ENCODE peak calls at places on chromosomes 16 and 17, in six cellular contexts. One of them, this sample, is unnamed.

GRCh38 chr17:74686761-74687160 is 26.0 kb downstream of the CD300LF start:
- DNase-seq in tibial nerve: no peak
- DNase-seq in HCT116: no peak
- DNase-seq in A549: peak; percentile 29
- DNase-seq in esophagus squamous epithelium: no peak
- DNase-seq in adrenal gland: no peak
- DNase-seq in this sample: no peak

GRCh38 chr17:16106161-16106891 is 106.7 kb downstream of the TTC19 start:
- DNase-seq in tibial nerve: no peak
- DNase-seq in HCT116: no peak
- DNase-seq in A549: no peak
- DNase-seq in esophagus squamous epithelium: no peak
- DNase-seq in adrenal gland: no peak
- DNase-seq in this sample: peak; percentile 83

GRCh38 chr16:51392651-51393187 is 241.6 kb upstream of the SALL1 start:
- DNase-seq in tibial nerve: peak; percentile 37
- DNase-seq in HCT116: no peak
- DNase-seq in A549: no peak
- DNase-seq in esophagus squamous epithelium: no peak
- DNase-seq in adrenal gland: no peak
- DNase-seq in this sample: no peak

GRCh38 chr16:82960923-82961322 is 334.2 kb downstream of the CDH13 start:
- DNase-seq in tibial nerve: no peak
- DNase-seq in HCT116: no peak
- DNase-seq in A549: no peak
- DNase-seq in esophagus squamous epithelium: no peak
- DNase-seq in adrenal gland: no peak
- DNase-seq in this sample: no peak

GRCh38 chr17:7831233-7831632 is 2.8 kb upstream of the KDM6B start:
- DNase-seq in tibial nerve: no peak
- DNase-seq in HCT116: no peak
- DNase-seq in A549: no peak
- DNase-seq in esophagus squamous epithelium: no peak
- DNase-seq in adrenal gland: no peak
- DNase-seq in this sample: no peak

GRCh38 chr17:19539841-19540311 is 6.2 kb downstream of the SLC47A1 start:
- DNase-seq in tibial nerve: no peak
- DNase-seq in HCT116: no peak
- DNase-seq in A549: no peak
- DNase-seq in esophagus squamous epithelium: no peak
- DNase-seq in adrenal gland: peak; percentile 88
- DNase-seq in this sample: no peak

GRCh38 chr17:70808596-70808995 is 639.3 kb downstream of the KCNJ2 start:
- DNase-seq in tibial nerve: no peak
- DNase-seq in HCT116: peak; percentile 28
- DNase-seq in A549: peak; percentile 35
- DNase-seq in esophagus squamous epithelium: no peak
- DNase-seq in adrenal gland: no peak
- DNase-seq in this sample: no peak

GRCh38 chr17:56587298-56587697 is 6.2 kb upstream of the NOG start:
- DNase-seq in tibial nerve: no peak
- DNase-seq in HCT116: no peak
- DNase-seq in A549: no peak
- DNase-seq in esophagus squamous epithelium: no peak
- DNase-seq in adrenal gland: no peak
- DNase-seq in this sample: no peak

GRCh38 chr17:41621916-41622315 is 2.5 kb downstream of the KRT17 start:
- DNase-seq in tibial nerve: no peak
- DNase-seq in HCT116: no peak
- DNase-seq in A549: no peak
- DNase-seq in esophagus squamous epithelium: no peak
- DNase-seq in adrenal gland: no peak
- DNase-seq in this sample: no peak

GRCh38 chr16:27463741-27464662 is 62.0 kb downstream of the IL21R start:
- DNase-seq in tibial nerve: no peak
- DNase-seq in HCT116: no peak
- DNase-seq in A549: no peak
- DNase-seq in esophagus squamous epithelium: no peak
- DNase-seq in adrenal gland: no peak
- DNase-seq in this sample: no peak

GRCh38 chr16:83137326-83137770 is 510.6 kb downstream of the CDH13 start:
- DNase-seq in tibial nerve: no peak
- DNase-seq in HCT116: no peak
- DNase-seq in A549: peak; percentile 5
- DNase-seq in esophagus squamous epithelium: no peak
- DNase-seq in adrenal gland: peak; percentile 62
- DNase-seq in this sample: no peak

GRCh38 chr16:88378836-88379693 is 3.7 kb upstream of the ZNF469 start:
- DNase-seq in tibial nerve: no peak
- DNase-seq in HCT116: no peak
- DNase-seq in A549: no peak
- DNase-seq in esophagus squamous epithelium: no peak
- DNase-seq in adrenal gland: no peak
- DNase-seq in this sample: no peak

GRCh38 chr16:66406534-66407368 is 20.3 kb upstream of the BEAN1 start:
- DNase-seq in tibial nerve: peak; percentile 85
- DNase-seq in HCT116: peak; percentile 64
- DNase-seq in A549: peak; percentile 83
- DNase-seq in esophagus squamous epithelium: peak; percentile 43
- DNase-seq in adrenal gland: peak; percentile 94
- DNase-seq in this sample: peak; percentile 84

GRCh38 chr17:82241183-82241925 is 12.5 kb downstream of the SLC16A3 start:
- DNase-seq in tibial nerve: peak; percentile 59
- DNase-seq in HCT116: no peak
- DNase-seq in A549: peak; percentile 74
- DNase-seq in esophagus squamous epithelium: no peak
- DNase-seq in adrenal gland: peak; percentile 93
- DNase-seq in this sample: no peak
- TF ChIP-seq POLR2A in tibial nerve: no peak
- TF ChIP-seq POLR2A in HCT116: no peak
- TF ChIP-seq POLR2A in A549: no peak
- TF ChIP-seq POLR2A in esophagus squamous epithelium: no peak
- TF ChIP-seq POLR2A in adrenal gland: no peak
- TF ChIP-seq POLR2A in this sample: peak; percentile 16

DNA sequence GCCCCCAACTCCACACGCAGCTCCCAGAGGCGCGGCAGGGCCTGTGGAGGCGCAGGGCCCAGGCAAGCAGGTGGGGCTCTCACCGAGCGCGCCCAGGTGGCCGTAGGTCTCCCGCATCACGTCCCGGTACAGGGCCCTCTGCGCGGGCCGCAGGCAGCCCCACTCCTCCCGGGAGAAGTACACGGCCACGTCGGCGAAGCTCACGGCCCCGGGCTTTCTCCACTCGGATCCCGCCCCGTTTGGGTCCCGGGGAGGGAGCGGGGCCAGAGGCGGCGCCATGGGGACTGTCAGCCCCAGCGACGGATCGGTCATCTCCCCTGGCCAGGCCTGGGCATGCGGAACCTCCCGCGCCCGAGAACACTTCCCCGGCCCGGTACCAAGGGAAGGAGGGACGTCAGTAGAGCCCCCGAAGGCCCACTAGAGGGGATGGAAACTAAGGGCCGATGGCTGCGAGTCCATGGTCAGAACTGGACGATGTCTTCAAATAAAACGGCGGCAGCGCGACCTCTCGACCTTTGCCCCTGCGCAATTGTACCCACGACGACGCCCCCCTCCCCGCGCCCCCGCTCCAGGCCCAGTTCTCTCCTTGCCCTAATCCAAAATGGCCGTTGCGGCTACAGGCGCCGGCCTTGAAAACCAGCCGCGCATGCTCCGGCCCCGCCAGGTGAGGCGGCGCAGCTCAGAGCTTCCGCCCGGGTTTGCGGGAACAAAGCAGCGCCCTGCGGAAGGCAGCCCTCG is at the start of gene ZNF747:
- DNase-seq in tibial nerve: peak; percentile 85
- DNase-seq in HCT116: peak; percentile 70
- DNase-seq in A549: peak; percentile 90
- DNase-seq in esophagus squamous epithelium: peak; percentile 37
- DNase-seq in adrenal gland: peak; percentile 97
- DNase-seq in this sample: peak; percentile 91
- TF ChIP-seq POLR2A in tibial nerve: peak; percentile 24
- TF ChIP-seq POLR2A in HCT116: no peak
- TF ChIP-seq POLR2A in A549: peak; percentile 72
- TF ChIP-seq POLR2A in esophagus squamous epithelium: no peak
- TF ChIP-seq POLR2A in adrenal gland: no peak
- TF ChIP-seq POLR2A in this sample: no peak

GRCh38 chr16:2983706-2984136 is 3.5 kb upstream of the PKMYT1 start:
- DNase-seq in tibial nerve: peak; percentile 79
- DNase-seq in HCT116: peak; percentile 61
- DNase-seq in A549: peak; percentile 81
- DNase-seq in esophagus squamous epithelium: no peak
- DNase-seq in adrenal gland: peak; percentile 90
- DNase-seq in this sample: peak; percentile 86
- TF ChIP-seq POLR2A in tibial nerve: no peak
- TF ChIP-seq POLR2A in HCT116: no peak
- TF ChIP-seq POLR2A in A549: peak; percentile 34
- TF ChIP-seq POLR2A in esophagus squamous epithelium: no peak
- TF ChIP-seq POLR2A in adrenal gland: no peak
- TF ChIP-seq POLR2A in this sample: no peak

GRCh38 chr16:70663524-70664324 is 17.4 kb downstream of the IL34 start:
- DNase-seq in tibial nerve: no peak
- DNase-seq in HCT116: no peak
- DNase-seq in A549: no peak
- DNase-seq in esophagus squamous epithelium: no peak
- DNase-seq in adrenal gland: no peak
- DNase-seq in this sample: no peak

GRCh38 chr16:70661534-70661917 is 15.2 kb downstream of the IL34 start:
- DNase-seq in tibial nerve: no peak
- DNase-seq in HCT116: no peak
- DNase-seq in A549: no peak
- DNase-seq in esophagus squamous epithelium: no peak
- DNase-seq in adrenal gland: no peak
- DNase-seq in this sample: no peak

GRCh38 chr16:70662991-70663523 is 16.7 kb downstream of the IL34 start:
- DNase-seq in tibial nerve: no peak
- DNase-seq in HCT116: no peak
- DNase-seq in A549: no peak
- DNase-seq in esophagus squamous epithelium: no peak
- DNase-seq in adrenal gland: no peak
- DNase-seq in this sample: no peak

GRCh38 chr16:70660672-70661350 is 14.5 kb downstream of the IL34 start:
- DNase-seq in tibial nerve: no peak
- DNase-seq in HCT116: no peak
- DNase-seq in A549: no peak
- DNase-seq in esophagus squamous epithelium: no peak
- DNase-seq in adrenal gland: no peak
- DNase-seq in this sample: no peak

GRCh38 chr16:70661918-70662641 is 15.7 kb downstream of the IL34 start:
- DNase-seq in tibial nerve: no peak
- DNase-seq in HCT116: no peak
- DNase-seq in A549: no peak
- DNase-seq in esophagus squamous epithelium: no peak
- DNase-seq in adrenal gland: no peak
- DNase-seq in this sample: no peak
- TF ChIP-seq POLR2A in tibial nerve: no peak
- TF ChIP-seq POLR2A in HCT116: no peak
- TF ChIP-seq POLR2A in A549: no peak
- TF ChIP-seq POLR2A in esophagus squamous epithelium: no peak
- TF ChIP-seq POLR2A in adrenal gland: no peak
- TF ChIP-seq POLR2A in this sample: no peak

GRCh38 chr17:17303010-17303846 is at the start of gene NT5M:
- DNase-seq in tibial nerve: peak; percentile 60
- DNase-seq in HCT116: no peak
- DNase-seq in A549: peak; percentile 85
- DNase-seq in esophagus squamous epithelium: no peak
- DNase-seq in adrenal gland: peak; percentile 78
- DNase-seq in this sample: peak; percentile 89
- TF ChIP-seq POLR2A in tibial nerve: peak; percentile 16
- TF ChIP-seq POLR2A in HCT116: peak; percentile 49
- TF ChIP-seq POLR2A in A549: peak; percentile 75
- TF ChIP-seq POLR2A in esophagus squamous epithelium: no peak
- TF ChIP-seq POLR2A in adrenal gland: no peak
- TF ChIP-seq POLR2A in this sample: peak; percentile 93

GRCh38 chr17:8832711-8833352 is 33.7 kb upstream of the MFSD6L start:
- DNase-seq in tibial nerve: no peak
- DNase-seq in HCT116: peak; percentile 12
- DNase-seq in A549: peak; percentile 28
- DNase-seq in esophagus squamous epithelium: no peak
- DNase-seq in adrenal gland: no peak
- DNase-seq in this sample: peak; percentile 51

GRCh38 chr17:8828517-8828875 is 29.3 kb upstream of the MFSD6L start:
- DNase-seq in tibial nerve: no peak
- DNase-seq in HCT116: no peak
- DNase-seq in A549: no peak
- DNase-seq in esophagus squamous epithelium: no peak
- DNase-seq in adrenal gland: no peak
- DNase-seq in this sample: no peak

GRCh38 chr17:8829036-8829941 is 30.1 kb upstream of the MFSD6L start:
- DNase-seq in tibial nerve: no peak
- DNase-seq in HCT116: no peak
- DNase-seq in A549: no peak
- DNase-seq in esophagus squamous epithelium: no peak
- DNase-seq in adrenal gland: no peak
- DNase-seq in this sample: no peak

GRCh38 chr17:8830141-8830540 is 31.0 kb upstream of the MFSD6L start:
- DNase-seq in tibial nerve: no peak
- DNase-seq in HCT116: no peak
- DNase-seq in A549: no peak
- DNase-seq in esophagus squamous epithelium: no peak
- DNase-seq in adrenal gland: no peak
- DNase-seq in this sample: no peak

GRCh38 chr17:8831234-8831849 is 32.2 kb upstream of the MFSD6L start:
- DNase-seq in tibial nerve: no peak
- DNase-seq in HCT116: no peak
- DNase-seq in A549: no peak
- DNase-seq in esophagus squamous epithelium: no peak
- DNase-seq in adrenal gland: no peak
- DNase-seq in this sample: no peak
- TF ChIP-seq POLR2A in tibial nerve: no peak
- TF ChIP-seq POLR2A in HCT116: no peak
- TF ChIP-seq POLR2A in A549: no peak
- TF ChIP-seq POLR2A in esophagus squamous epithelium: no peak
- TF ChIP-seq POLR2A in adrenal gland: no peak
- TF ChIP-seq POLR2A in this sample: no peak

DNA sequence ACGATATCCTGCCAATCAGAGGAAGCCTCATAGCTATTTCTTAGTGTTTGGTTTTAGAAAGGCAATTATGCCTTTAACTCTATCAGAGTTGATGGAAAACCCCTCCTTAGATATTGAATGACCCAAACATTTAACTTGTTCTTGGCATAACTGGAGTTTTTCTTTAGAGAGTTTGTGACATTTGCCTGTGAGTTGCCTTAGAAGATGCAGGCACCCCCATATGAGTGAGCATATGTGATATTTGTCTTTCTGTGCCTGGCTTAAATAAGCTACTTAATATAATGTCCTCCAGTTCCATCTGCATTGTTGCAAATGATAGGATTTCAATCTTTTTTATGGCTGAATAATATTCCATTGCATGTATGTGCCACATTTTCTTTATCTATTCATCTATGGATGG is 19.6 kb upstream of the B4GALNT2 start:
- DNase-seq in tibial nerve: no peak
- DNase-seq in HCT116: no peak
- DNase-seq in A549: no peak
- DNase-seq in esophagus squamous epithelium: no peak
- DNase-seq in adrenal gland: no peak
- DNase-seq in this sample: no peak
- TF ChIP-seq POLR2A in tibial nerve: no peak
- TF ChIP-seq POLR2A in HCT116: no peak
- TF ChIP-seq POLR2A in A549: no peak
- TF ChIP-seq POLR2A in esophagus squamous epithelium: no peak
- TF ChIP-seq POLR2A in adrenal gland: no peak
- TF ChIP-seq POLR2A in this sample: no peak